ENCODE peak calls at places on chromosomes 2 and 18, in six cellular contexts. S is cardiac muscle cell, W is uterus, U is breast epithelium, M is right atrium auricular region, N is Caco-2. A is an unnamed sample. For H3K36me3, the result is how much of the 10 kb centered on the place peaks cover.

GRCh38 chr18:50424877-50425690 is 50.2 kb downstream of the SKA1 start:
- DNase-seq in S (peak), W (no peak), U (no peak), M (no peak), N (peak), A (peak)

GRCh38 chr2:177147093-177147694 is 65.4 kb upstream of the HNRNPA3 start:
- DNase-seq in S (peak), W (peak), U (no peak), M (no peak), N (peak), A (peak)

GRCh38 chr2:29562319-29562718 is 359.1 kb downstream of the ALK start:
- DNase-seq in S (peak), W (no peak), U (no peak), M (no peak), N (no peak), A (no peak)

GRCh38 chr2:88129313-88129959 is 1.6 kb upstream of the FABP1 start:
- DNase-seq in S (no peak), W (no peak), U (no peak), M (no peak), N (no peak), A (no peak)

GRCh38 chr2:8138923-8139667 is 542.8 kb upstream of the ID2 start:
- DNase-seq in S (peak), W (peak), U (no peak), M (peak), N (no peak), A (no peak)

GRCh38 chr2:229714080-229714735 is at the start of gene DNER:
- DNase-seq in S (no peak), W (no peak), U (no peak), M (no peak), N (peak), A (no peak)

GRCh38 chr2:230418341-230419016 is 2.5 kb downstream of the SP100 start:
- DNase-seq in S (peak), W (no peak), U (no peak), M (no peak), N (no peak), A (peak)

GRCh38 chr18:58225101-58225500 is 181.1 kb downstream of the NEDD4L start:
- DNase-seq in S (no peak), W (no peak), U (no peak), M (no peak), N (no peak), A (peak)

GRCh38 chr2:98883780-98884211 is 52.2 kb downstream of the CRACDL start:
- DNase-seq in S (no peak), W (no peak), U (no peak), M (peak), N (no peak), A (no peak)

GRCh38 chr2:10482460-10482859 is 34.3 kb upstream of the ODC1 start:
- DNase-seq in S (no peak), W (no peak), U (no peak), M (no peak), N (peak), A (no peak)

GRCh38 chr18:58768293-58768974 is 96.2 kb upstream of the ZNF532 start:
- DNase-seq in S (peak), W (peak), U (peak), M (no peak), N (peak), A (peak)

GRCh38 chr2:696999-697627 is 19.9 kb upstream of the TMEM18 start:
- DNase-seq in S (no peak), W (no peak), U (no peak), M (no peak), N (peak), A (peak)

GRCh38 chr18:78255013-78255412 is 724.6 kb upstream of the SALL3 start:
- DNase-seq in S (no peak), W (no peak), U (no peak), M (no peak), N (no peak), A (no peak)

GRCh38 chr2:60149151-60149550 is 404.3 kb downstream of the BCL11A start:
- DNase-seq in S (no peak), W (no peak), U (no peak), M (no peak), N (no peak), A (no peak)

GRCh38 chr2:65027611-65028244 is 28.5 kb upstream of the CEP68 start:
- DNase-seq in S (no peak), W (no peak), U (no peak), M (no peak), N (no peak), A (no peak)

DNA sequence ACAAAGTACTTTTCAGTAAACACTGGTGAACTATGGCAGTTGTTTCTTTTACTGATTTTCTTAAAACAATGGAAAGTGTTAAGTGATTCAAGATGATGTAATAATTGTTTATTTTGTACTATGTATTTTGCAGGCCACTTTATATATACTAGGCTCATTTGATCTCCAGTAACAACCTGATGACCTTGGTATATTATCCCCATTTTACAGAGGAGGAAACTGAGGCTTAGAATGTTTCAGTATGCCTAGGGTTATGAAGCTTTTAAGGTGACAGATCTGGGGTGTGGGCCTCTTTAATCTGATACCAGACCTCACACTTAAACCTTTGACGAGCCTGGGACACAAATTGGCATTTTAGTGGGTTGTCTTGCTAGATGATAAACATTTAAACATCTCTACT is 63.2 kb downstream of the ITGB1BP1 start:
- DNase-seq in S (no peak), W (no peak), U (no peak), M (no peak), N (no peak), A (no peak)
- H3K36me3 ChIP-seq in S (under half), W (under half), U (under half), M (under half), N (under half), A (under half)

GRCh38 chr18:30886998-30887397 is 155.5 kb downstream of the DSC3 start:
- DNase-seq in S (no peak), W (no peak), U (no peak), M (no peak), N (no peak), A (no peak)

GRCh38 chr18:30888344-30888743 is 154.2 kb downstream of the DSC3 start:
- DNase-seq in S (no peak), W (no peak), U (no peak), M (no peak), N (no peak), A (no peak)

DNA sequence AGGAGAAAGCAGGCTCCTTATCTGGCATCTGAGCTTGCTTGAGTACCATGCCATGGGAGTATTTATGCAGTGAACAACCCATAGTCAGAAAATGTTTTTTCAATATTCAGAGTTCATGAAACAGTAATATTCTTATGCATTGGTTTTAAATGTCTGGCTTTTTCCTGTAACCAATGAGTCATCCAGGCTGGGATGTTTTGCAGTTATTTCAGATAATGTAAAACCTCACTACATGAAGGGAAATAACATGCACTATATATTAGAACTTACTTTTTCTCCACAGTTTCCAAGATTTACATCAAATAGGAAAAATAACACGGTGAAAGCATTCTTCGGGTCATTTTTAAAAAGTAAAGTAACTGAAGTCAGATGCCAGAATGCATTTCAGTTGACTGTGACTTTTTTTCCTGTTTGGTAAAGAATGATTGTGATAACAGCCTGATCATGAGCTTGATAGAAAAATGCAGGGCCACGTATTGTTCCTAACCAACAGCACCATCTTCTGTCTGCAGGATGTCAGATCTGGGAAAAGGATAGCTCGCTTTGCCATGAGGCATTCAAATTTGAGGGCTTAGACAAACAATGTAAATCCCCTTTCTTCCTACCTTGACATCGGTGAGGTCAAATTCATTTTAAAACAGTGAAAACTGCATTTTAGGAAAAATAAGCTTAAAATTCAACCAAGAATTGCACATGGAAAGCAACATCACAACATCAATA is 152.8 kb downstream of the DSC3 start:
- DNase-seq in S (peak), W (no peak), U (no peak), M (no peak), N (peak), A (peak)
- TF ChIP-seq CTCF in S (no peak), W (no peak), U (peak), M (no peak), N (no peak), A (peak)

GRCh38 chr2:208192611-208193248 is 2.9 kb upstream of the C2orf80 start:
- DNase-seq in S (no peak), W (no peak), U (no peak), M (no peak), N (no peak), A (peak)
- H3K4me3 ChIP-seq in S (no peak), W (no peak), U (no peak), M (no peak), N (no peak), A (no peak)

DNA sequence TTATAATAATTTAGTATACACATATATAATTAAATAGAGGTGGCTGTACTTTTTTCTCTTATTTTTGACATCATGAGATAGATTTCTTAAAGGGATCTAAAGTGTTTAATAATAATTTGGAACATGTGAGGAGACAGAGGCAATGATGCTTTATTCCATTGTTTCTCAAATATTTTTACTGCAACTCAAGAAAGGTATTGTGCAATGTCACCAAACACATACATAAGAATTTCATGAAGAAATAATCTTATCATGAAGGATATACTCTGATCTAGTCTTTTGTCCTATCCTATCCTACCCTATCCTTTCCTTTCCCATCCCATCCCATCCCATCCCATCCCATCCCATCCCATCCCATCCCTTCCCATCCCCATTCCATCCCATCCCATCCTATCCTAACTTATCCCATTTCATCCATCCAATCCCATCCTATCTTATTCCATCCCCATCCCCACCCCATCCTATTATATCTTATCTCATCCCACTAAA is 232.1 kb upstream of the SMIM21 start:
- DNase-seq in S (no peak), W (no peak), U (no peak), M (no peak), N (no peak), A (no peak)
- H3K36me3 ChIP-seq in S (under half), W (under half), U (under half), M (under half), N (under half), A (under half)

DNA sequence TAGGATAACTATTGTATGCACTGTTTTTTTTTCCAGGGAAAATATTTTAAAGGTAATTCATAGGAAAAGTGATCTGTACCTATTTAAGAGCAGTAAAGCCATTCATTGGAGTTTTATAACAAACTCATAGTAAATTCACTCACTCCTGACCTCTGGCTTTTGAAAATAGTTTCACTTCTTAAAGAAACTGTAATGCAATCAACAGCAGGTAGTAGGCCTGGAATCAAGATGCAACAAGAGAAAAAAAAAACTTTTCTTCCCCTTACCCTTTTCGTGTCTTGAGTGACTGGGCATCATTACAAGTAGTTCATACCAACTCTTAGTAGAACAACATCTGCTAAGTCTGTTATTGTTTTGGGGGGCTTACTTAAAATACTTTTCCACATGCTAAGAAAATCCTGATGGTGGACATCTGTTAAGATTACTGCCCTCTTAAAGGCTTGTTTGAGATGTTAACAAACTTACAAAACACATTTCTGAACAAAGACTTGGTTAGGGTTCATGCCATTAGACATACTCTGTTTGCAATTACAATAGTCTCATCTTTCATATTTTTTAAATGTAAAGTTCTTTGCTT is 164.2 kb upstream of the FOSL2 start:
- DNase-seq in S (no peak), W (no peak), U (no peak), M (no peak), N (no peak), A (no peak)
- TF ChIP-seq CTCF in S (no peak), W (no peak), U (no peak), M (no peak), N (no peak), A (no peak)

DNA sequence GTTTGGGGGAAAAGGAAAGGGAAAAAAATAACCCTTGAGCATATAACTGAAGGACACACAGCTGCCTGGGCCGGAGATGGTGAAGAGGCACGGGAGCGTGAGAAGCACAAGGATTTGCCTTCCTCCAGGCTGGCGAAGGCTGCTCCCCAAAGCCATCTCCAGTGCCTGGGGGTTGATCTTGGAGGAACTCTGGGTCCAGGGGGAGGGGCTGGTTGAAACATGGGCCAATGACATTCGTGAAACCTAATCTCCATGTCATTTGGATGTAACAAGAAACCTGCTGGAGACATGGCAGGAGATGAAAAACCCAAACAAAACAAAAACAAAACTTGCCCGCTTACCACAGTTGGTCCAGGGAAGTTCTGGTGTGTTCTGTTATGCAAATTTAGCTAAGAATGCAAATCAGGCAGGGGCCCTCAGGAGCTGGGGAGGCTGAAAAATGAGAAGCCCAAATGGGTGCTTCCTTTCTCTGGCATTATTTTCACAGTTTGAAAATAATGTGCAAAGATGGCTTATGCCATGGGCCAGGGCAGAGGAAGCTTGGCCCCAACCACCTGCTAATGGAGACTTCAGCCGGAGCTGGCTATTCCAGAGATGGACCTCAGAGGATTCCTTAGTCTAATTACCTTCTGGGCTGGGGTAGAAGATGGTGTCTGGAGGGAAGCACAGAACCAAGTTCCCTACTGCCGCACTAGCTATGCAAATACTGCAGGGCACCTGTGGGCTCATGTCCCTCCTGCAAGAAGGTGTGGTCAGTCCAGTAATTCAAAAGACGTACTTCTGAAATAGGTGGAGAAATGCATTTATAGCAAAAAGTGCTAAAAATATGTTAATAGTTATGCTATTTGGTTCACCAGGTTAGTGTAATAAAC is 180.9 kb downstream of the BCL2 start:
- DNase-seq in S (no peak), W (no peak), U (no peak), M (no peak), N (no peak), A (no peak)
- H3K4me3 ChIP-seq in S (no peak), W (no peak), U (peak), M (no peak), N (no peak), A (no peak)

DNA sequence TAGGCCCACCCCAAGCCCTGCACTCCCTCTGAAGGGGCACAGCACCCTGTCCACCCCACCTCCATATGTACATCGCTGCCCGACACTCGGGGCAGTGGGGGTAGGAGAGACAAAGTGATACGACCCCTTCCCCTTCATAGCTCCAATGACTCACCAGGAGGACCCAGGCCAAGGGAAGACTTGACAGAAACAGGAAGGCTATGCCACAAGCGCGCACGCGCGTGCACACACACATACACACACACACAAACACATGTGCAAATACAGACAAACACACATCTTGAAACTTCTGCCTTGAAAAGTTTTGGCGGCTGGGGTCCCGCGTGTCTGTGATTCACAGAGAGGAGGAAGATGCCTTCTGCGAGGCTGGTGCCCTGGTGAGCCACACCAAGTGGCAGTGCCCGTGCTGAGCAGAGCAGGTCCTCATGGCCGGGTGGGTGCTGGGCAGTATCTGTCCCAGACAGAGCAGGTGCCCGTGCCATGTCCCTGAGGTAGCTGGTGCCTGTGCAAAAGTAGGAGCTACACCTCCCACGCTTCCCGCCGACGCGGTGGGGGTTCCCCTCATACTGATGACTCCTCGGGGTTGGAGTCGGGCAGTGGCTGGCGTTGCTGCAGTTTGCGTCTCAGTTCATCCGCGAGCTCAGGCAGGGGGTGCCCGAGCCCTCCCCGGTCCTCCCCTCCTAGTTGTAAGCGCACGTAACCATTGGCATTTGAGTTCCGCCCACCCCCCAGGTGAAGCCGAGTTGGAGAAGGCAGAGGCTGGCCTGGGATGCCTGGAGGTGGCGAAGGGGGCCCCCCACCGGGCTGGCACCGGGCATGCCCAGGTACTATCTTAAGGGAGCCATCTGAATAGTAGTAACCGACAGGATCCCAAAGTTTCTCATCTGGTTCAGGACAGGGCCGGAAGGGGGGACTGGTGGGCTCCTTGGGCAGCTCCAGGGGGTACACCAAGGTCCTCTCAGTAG is 2.5 kb upstream of the ANKRD39 start:
- DNase-seq in S (no peak), W (peak), U (no peak), M (no peak), N (no peak), A (no peak)
- H3K36me3 ChIP-seq in S (under half), W (under half), U (under half), M (half or more), N (under half), A (under half)